ENCODE peak calls at places on chromosomes 16 and 17, in four cellular contexts. S is H1, Q is mesenchymal stem cell, C is neuronal stem cell. D is an unnamed sample.

GRCh38 chr16:88533945-88534641 is 36.1 kb upstream of the ZC3H18 start:
- DNase-seq in C (peak; percentile 75), Q (peak; percentile 43), S (peak; percentile 87), D (peak; percentile 55)

GRCh38 chr17:82615084-82616020 is 32.9 kb downstream of the WDR45B start:
- DNase-seq in C (no peak), Q (no peak), S (peak; percentile 57), D (no peak)

GRCh38 chr16:79053577-79053976 is 547.0 kb downstream of the MAF start:
- DNase-seq in S (no peak), Q (no peak), C (no peak), D (no peak)

GRCh38 chr17:1007310-1008007 is 10.5 kb downstream of the TIMM22 start:
- DNase-seq in Q (no peak), C (no peak), S (no peak), D (no peak)

GRCh38 chr16:26765087-26765486 is 301.6 kb upstream of the C16orf82 start:
- DNase-seq in Q (no peak), C (no peak), S (peak; percentile 49), D (no peak)

GRCh38 chr16:86939609-86940008 is 361.3 kb downstream of the FOXL1 start:
- DNase-seq in Q (no peak), C (no peak), S (no peak), D (no peak)

GRCh38 chr16:11349599-11350276 is 4.5 kb downstream of the RMI2 start:
- DNase-seq in Q (peak; percentile 78), C (no peak), S (no peak), D (peak; percentile 88)

GRCh38 chr17:41864498-41864836 is 756 bp downstream of the KLHL11 start:
- DNase-seq in Q (no peak), C (no peak), S (no peak), D (no peak)

GRCh38 chr17:74485841-74486240 is 19.4 kb downstream of the CD300A start:
- DNase-seq in S (no peak), Q (no peak), C (no peak), D (no peak)

GRCh38 chr16:74468807-74469511 is 47.7 kb upstream of the CLEC18B start:
- DNase-seq in Q (no peak), S (no peak), C (no peak), D (no peak)

GRCh38 chr17:64507418-64507766 is 615 bp downstream of the CEP95 start:
- DNase-seq in S (no peak), Q (peak; percentile 90), C (peak; percentile 71), D (peak; percentile 61)

GRCh38 chr17:68456529-68457167 is 648 bp downstream of the WIPI1 start:
- DNase-seq in Q (peak; percentile 96), S (peak; percentile 68), C (peak; percentile 55), D (peak; percentile 87)

GRCh38 chr16:78240459-78241222 is 141.2 kb downstream of the WWOX start:
- DNase-seq in C (no peak), S (peak; percentile 42), Q (no peak), D (peak; percentile 23)

GRCh38 chr16:28131210-28131609 is 67.7 kb upstream of the GSG1L start:
- DNase-seq in S (no peak), Q (no peak), C (no peak), D (no peak)

GRCh38 chr16:12569061-12569460 is 234.6 kb downstream of the CPPED1 start:
- DNase-seq in Q (no peak), C (no peak), S (no peak), D (no peak)

GRCh38 chr16:83706394-83706793 is 101.4 kb upstream of the HSBP1 start:
- DNase-seq in Q (peak; percentile 72), C (no peak), S (no peak), D (peak; percentile 17)

GRCh38 chr17:45160505-45161287 is 979 bp upstream of the HEXIM2 start:
- DNase-seq in S (peak; percentile 88), C (peak; percentile 85), Q (peak; percentile 73), D (peak; percentile 40)

GRCh38 chr16:51166116-51166515 is 15.0 kb upstream of the SALL1 start:
- DNase-seq in Q (no peak), C (no peak), S (no peak), D (no peak)

GRCh38 chr16:69017036-69017783 is 88.2 kb upstream of the HAS3 start:
- DNase-seq in Q (peak; percentile 80), C (no peak), S (no peak), D (peak; percentile 85)

GRCh38 chr17:70276931-70277330 is 107.6 kb downstream of the KCNJ2 start:
- DNase-seq in C (no peak), Q (peak; percentile 15), S (no peak), D (no peak)

GRCh38 chr16:89010210-89010925 is 33.4 kb upstream of the CBFA2T3 start:
- DNase-seq in Q (no peak), C (no peak), S (no peak), D (no peak)

GRCh38 chr17:81053043-81053970 is 18.4 kb downstream of the BAIAP2 start:
- DNase-seq in S (no peak), C (no peak), Q (no peak), D (no peak)

GRCh38 chr17:1347681-1348318 is 52.2 kb downstream of the YWHAE start:
- DNase-seq in S (no peak), C (no peak), Q (peak; percentile 43), D (peak; percentile 44)

GRCh38 chr17:27384261-27384701 is 72.0 kb upstream of the KSR1 start:
- DNase-seq in C (no peak), Q (peak; percentile 60), S (no peak), D (peak; percentile 97)

GRCh38 chr17:17709815-17710321 is 28.6 kb downstream of the RAI1 start:
- DNase-seq in C (no peak), S (no peak), Q (no peak), D (no peak)

GRCh38 chr17:18319604-18320256 is 4.6 kb downstream of the SMCR8 start:
- DNase-seq in Q (peak; percentile 71), S (no peak), C (no peak), D (peak; percentile 30)

GRCh38 chr16:66205287-66206167 is 161.0 kb upstream of the CDH5 start:
- DNase-seq in S (peak; percentile 35), C (no peak), Q (no peak), D (no peak)

GRCh38 chr17:57713140-57713539 is 32.0 kb downstream of the CCDC182 start:
- DNase-seq in S (peak; percentile 20), C (no peak), Q (no peak), D (no peak)

GRCh38 chr16:82183004-82183397 is 13.0 kb upstream of the MPHOSPH6 start:
- DNase-seq in C (no peak), Q (no peak), S (no peak), D (no peak)

GRCh38 chr17:17142556-17142955 is 63.6 kb downstream of the PLD6 start:
- DNase-seq in S (no peak), Q (no peak), C (no peak), D (no peak)

GRCh38 chr16:17362946-17363345 is 107.8 kb downstream of the XYLT1 start:
- DNase-seq in S (no peak), Q (no peak), C (no peak), D (no peak)

GRCh38 chr17:44920565-44920940 is 5.3 kb upstream of the GFAP start:
- DNase-seq in Q (no peak), C (no peak), S (peak; percentile 55), D (no peak)

GRCh38 chr16:14436410-14436955 is 193.6 kb downstream of the PARN start:
- DNase-seq in Q (no peak), S (no peak), C (no peak), D (no peak)

GRCh38 chr17:74547736-74548135 is 1.8 kb upstream of the CD300C start:
- DNase-seq in S (no peak), C (no peak), Q (no peak), D (no peak)

DNA sequence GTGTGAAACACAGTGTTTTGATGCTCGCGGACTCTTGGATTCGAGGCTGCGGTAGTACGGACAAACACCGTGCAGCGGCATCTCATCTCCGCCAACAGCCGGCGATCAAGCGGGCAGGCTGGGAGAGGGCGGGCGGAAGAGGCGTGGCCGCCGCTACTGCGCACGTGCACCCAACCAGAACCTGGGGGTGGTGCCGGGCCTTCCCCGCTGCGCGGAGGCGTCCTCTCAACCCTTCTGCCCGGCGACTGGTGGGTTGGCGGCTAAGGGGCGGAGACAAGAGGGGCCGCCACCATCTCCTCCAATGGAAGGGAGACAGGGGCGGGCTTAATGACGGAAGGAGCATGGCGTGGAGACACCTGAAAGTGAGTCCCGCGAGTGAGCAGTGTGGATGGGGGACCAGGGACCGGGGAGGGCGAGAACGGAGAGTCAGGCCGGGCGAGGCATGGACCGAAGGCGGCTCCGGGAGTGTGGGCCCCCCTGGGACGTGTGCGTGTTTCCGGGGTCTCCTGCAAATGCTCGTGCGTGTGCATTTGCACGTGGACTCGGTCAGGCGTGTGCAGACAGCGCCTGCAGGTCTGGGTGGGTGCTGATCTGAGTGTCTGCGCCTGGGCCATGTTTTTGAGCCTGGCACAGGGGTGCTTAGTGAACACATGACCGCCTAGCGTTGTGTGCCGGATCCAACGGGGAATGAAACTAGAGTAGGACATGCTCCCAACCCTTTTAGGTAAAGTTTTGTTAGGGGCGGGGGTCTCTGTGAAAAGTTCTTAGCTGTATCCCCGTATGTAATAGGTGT is at the start of gene DHODH:
- DNase-seq in Q (peak; percentile 98), S (peak; percentile 93), C (peak; percentile 93), D (peak; percentile 97)
- H3K4me2 ChIP-seq in Q (peak within 1 kb of the TSS; percentile 98), S (peak within 1 kb of the TSS; percentile 63), C (peak within 1 kb of the TSS; percentile 52), D (peak within 1 kb of the TSS; percentile 87)

DNA sequence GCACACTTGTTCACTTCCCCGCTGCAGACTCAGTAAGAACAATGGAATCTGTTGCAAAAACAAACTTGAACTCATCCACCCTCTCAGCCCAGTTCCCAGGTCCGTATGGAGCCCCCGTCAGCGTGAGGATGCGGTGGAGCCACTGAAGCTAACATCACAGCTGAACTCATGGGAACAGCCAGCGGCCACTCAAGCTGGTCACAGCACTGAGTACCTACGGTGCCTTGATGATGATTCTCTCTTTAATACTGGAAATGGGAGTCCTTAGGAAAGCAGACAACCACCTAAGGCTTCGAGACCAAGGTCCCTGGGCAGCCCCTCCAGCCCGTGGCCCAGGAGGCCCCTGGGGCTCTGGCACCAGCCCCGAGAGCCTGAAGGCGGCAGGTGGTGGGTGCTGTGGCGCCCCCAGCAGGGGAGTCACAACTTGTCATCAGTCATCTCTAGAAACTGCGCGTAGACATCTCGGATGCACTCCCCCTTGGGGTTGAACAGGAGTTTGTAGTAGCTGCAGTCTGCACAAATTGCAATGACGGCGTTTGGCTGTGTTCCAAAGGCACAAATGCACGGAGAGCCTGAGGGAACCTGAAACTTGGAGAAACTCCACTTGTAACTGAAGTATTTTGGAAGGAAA is 31.0 kb upstream of the RHOT1 start:
- DNase-seq in S (peak; percentile 76), C (no peak), Q (peak; percentile 23), D (no peak)
- H3K4me2 ChIP-seq in S (no peak overlapping the region), C (no peak overlapping the region), Q (no peak overlapping the region), D (peak overlapping the region; percentile 45)

GRCh38 chr17:52678211-52678610 is 519.7 kb upstream of the CA10 start:
- DNase-seq in Q (no peak), C (no peak), S (no peak), D (no peak)
- H3K4me2 ChIP-seq in Q (no peak overlapping the region), C (no peak overlapping the region), S (no peak overlapping the region), D (no peak overlapping the region)

GRCh38 chr17:77958716-77959215 is 263 bp downstream of the TNRC6C start:
- DNase-seq in C (no peak), Q (no peak), S (no peak), D (no peak)
- H3K4me2 ChIP-seq in C (peak overlapping the region; percentile 93), Q (peak overlapping the region; percentile 100), S (peak overlapping the region; percentile 98), D (peak overlapping the region; percentile 99)

GRCh38 chr17:66255527-66255971 is 26.3 kb upstream of the APOH start:
- DNase-seq in S (no peak), Q (no peak), C (no peak), D (no peak)

GRCh38 chr17:66260688-66261087 is 31.5 kb upstream of the APOH start:
- DNase-seq in S (no peak), Q (no peak), C (no peak), D (no peak)

GRCh38 chr17:66250686-66251085 is 21.5 kb upstream of the APOH start:
- DNase-seq in C (no peak), S (no peak), Q (no peak), D (no peak)

GRCh38 chr17:66260265-66260664 is 31.1 kb upstream of the APOH start:
- DNase-seq in C (peak; percentile 4), Q (no peak), S (no peak), D (no peak)

GRCh38 chr17:66255112-66255511 is 25.9 kb upstream of the APOH start:
- DNase-seq in C (peak; percentile 37), Q (peak; percentile 83), S (no peak), D (peak; percentile 69)
- H3K4me2 ChIP-seq in C (no peak overlapping the region), Q (no peak overlapping the region), S (no peak overlapping the region), D (no peak overlapping the region)

D was measured in mammary epithelial cell.